ENCODE peak calls at places on chromosomes 4 and X, in six cellular contexts. T is breast epithelium, M is GM04503, S is aorta, B is sigmoid colon, X is iPS-NIHi11. J is an unnamed sample.

GRCh38 chrX:39261446-39262147 is 460.3 kb downstream of the MID1IP1 start:
- DNase-seq in M (peak), X (peak), S (no peak), T (no peak), B (no peak), J (peak)

GRCh38 chr4:180330521-180330920 is 1912.7 kb upstream of the TENM3 start:
- DNase-seq in S (no peak), B (no peak), M (no peak), T (no peak), X (no peak), J (no peak)

GRCh38 chr4:145719752-145720624 is 40.0 kb downstream of the C4orf51 start:
- DNase-seq in S (no peak), B (no peak), M (no peak), X (no peak), T (no peak), J (no peak)

GRCh38 chr4:150962245-150962644 is 52.8 kb downstream of the LRBA start:
- DNase-seq in T (no peak), X (no peak), M (no peak), S (no peak), B (no peak), J (no peak)

GRCh38 chr4:103482893-103483292 is 236.9 kb downstream of the TACR3 start:
- DNase-seq in S (no peak), T (no peak), X (no peak), B (no peak), M (no peak), J (no peak)

GRCh38 chrX:107706309-107706708 is 69.3 kb downstream of the TSC22D3 start:
- DNase-seq in X (no peak), B (peak), S (no peak), M (no peak), T (no peak), J (no peak)

GRCh38 chrX:133399411-133399810 is 15.9 kb downstream of the GPC4 start:
- DNase-seq in S (no peak), B (no peak), T (no peak), X (no peak), M (no peak), J (no peak)

GRCh38 chrX:137052641-137053235 is 18.9 kb upstream of the GPR101 start:
- DNase-seq in B (no peak), S (no peak), M (no peak), X (peak), T (no peak), J (no peak)

GRCh38 chr4:102505708-102506107 is 4.5 kb downstream of the NFKB1 start:
- DNase-seq in T (no peak), B (no peak), S (no peak), X (no peak), M (no peak), J (no peak)

GRCh38 chr4:183097251-183098079 is 1.6 kb upstream of the WWC2 start:
- DNase-seq in S (no peak), B (no peak), M (no peak), X (peak), T (no peak), J (no peak)

GRCh38 chr4:77146426-77147399 is 10.3 kb upstream of the CCNG2 start:
- DNase-seq in X (no peak), T (no peak), B (no peak), M (no peak), S (no peak), J (no peak)

GRCh38 chr4:147578057-147578476 is 39.1 kb upstream of the TMEM184C start:
- DNase-seq in M (peak), S (peak), X (peak), T (no peak), B (no peak), J (no peak)

GRCh38 chr4:185210102-185210981 is 944 bp downstream of the SNX25 start:
- DNase-seq in X (peak), S (peak), T (no peak), B (peak), M (no peak), J (peak)

GRCh38 chr4:15918484-15919129 is 19.9 kb downstream of the FGFBP1 start:
- DNase-seq in X (no peak), M (no peak), S (no peak), B (no peak), T (no peak), J (no peak)

GRCh38 chrX:48956728-48957414 is 536 bp downstream of the OTUD5 start:
- DNase-seq in T (no peak), M (no peak), B (no peak), S (peak), X (peak), J (no peak)

GRCh38 chrX:72114306-72114705 is 17.4 kb downstream of the RTL5 start:
- DNase-seq in T (no peak), X (no peak), S (no peak), M (no peak), B (no peak), J (no peak)

GRCh38 chrX:11899091-11899490 is 141.1 kb downstream of the MSL3 start:
- DNase-seq in B (no peak), S (no peak), M (no peak), T (no peak), X (no peak), J (no peak)